ENCODE peak calls at places on chromosomes 6 and 20, in six cellular contexts. B is stomach, E is psoas muscle, G is fibroblast of lung, J is AG09309, N is natural killer cell. L is an unnamed sample.
A peak's percentile ranks its signal among the peaks of the same experiment; 100 is the strongest.

GRCh38 chr6:85580878-85581267 is 12.8 kb downstream of the SNX14 start:
- DNase-seq in B (peak; percentile 45), E (peak; percentile 80), G (peak; percentile 53), J (no peak), N (no peak), L (no peak)

GRCh38 chr6:816510-817084 is 123.7 kb upstream of the EXOC2 start:
- DNase-seq in B (no peak), E (no peak), G (no peak), J (no peak), N (no peak), L (peak; percentile 60)

GRCh38 chr6:1913572-1913971 is 303.9 kb downstream of the FOXC1 start:
- DNase-seq in B (no peak), E (no peak), G (no peak), J (no peak), N (no peak), L (no peak)

GRCh38 chr6:64334646-64335045 is 699.0 kb downstream of the PHF3 start:
- DNase-seq in B (no peak), E (no peak), G (peak; percentile 45), J (no peak), N (no peak), L (no peak)

GRCh38 chr6:137102851-137103492 is 58.2 kb upstream of the IL20RA start:
- DNase-seq in B (no peak), E (no peak), G (no peak), J (no peak), N (no peak), L (no peak)

GRCh38 chr20:37053230-37053950 is 42.4 kb downstream of the RBL1 start:
- DNase-seq in B (no peak), E (no peak), G (no peak), J (no peak), N (no peak), L (no peak)

GRCh38 chr6:70073637-70074036 is 207.3 kb downstream of the COL19A1 start:
- DNase-seq in B (no peak), E (no peak), G (no peak), J (no peak), N (no peak), L (no peak)

GRCh38 chr20:47126374-47126705 is 230.2 kb downstream of the ZMYND8 start:
- DNase-seq in B (no peak), E (no peak), G (no peak), J (no peak), N (no peak), L (no peak)

GRCh38 chr6:9502991-9503761 is 911.7 kb downstream of the TFAP2A start:
- DNase-seq in B (no peak), E (no peak), G (no peak), J (no peak), N (no peak), L (no peak)

GRCh38 chr6:170036916-170037315 is 254.0 kb downstream of the DLL1 start:
- DNase-seq in B (peak; percentile 10), E (no peak), G (no peak), J (no peak), N (no peak), L (no peak)

GRCh38 chr20:9112541-9113515 is 43.9 kb downstream of the PLCB4 start:
- DNase-seq in B (no peak), E (no peak), G (peak; percentile 71), J (no peak), N (no peak), L (no peak)

GRCh38 chr20:50242863-50243609 is 52.4 kb downstream of the CEBPB start:
- DNase-seq in B (peak; percentile 74), E (peak; percentile 48), G (no peak), J (no peak), N (no peak), L (no peak)

GRCh38 chr6:36916159-36916558 is 30.4 kb downstream of the C6orf89 start:
- DNase-seq in B (no peak), E (no peak), G (no peak), J (no peak), N (no peak), L (no peak)

GRCh38 chr6:110039364-110039995 is 61.4 kb downstream of the GPR6 start:
- DNase-seq in B (peak; percentile 92), E (peak; percentile 85), G (peak; percentile 91), J (peak; percentile 64), N (peak; percentile 79), L (peak; percentile 85)

GRCh38 chr20:61370841-61371303 is 118.8 kb downstream of the CDH4 start:
- DNase-seq in B (no peak), E (no peak), G (no peak), J (no peak), N (no peak), L (no peak)

GRCh38 chr20:53881362-53881761 is 189.0 kb downstream of the BCAS1 start:
- DNase-seq in B (no peak), E (no peak), G (no peak), J (no peak), N (no peak), L (no peak)

GRCh38 chr20:51331466-51331865 is 211.1 kb downstream of the NFATC2 start:
- DNase-seq in B (no peak), E (no peak), G (peak; percentile 70), J (peak; percentile 73), N (no peak), L (no peak)

GRCh38 chr20:53698321-53698978 is 104.8 kb upstream of the ZNF217 start:
- DNase-seq in B (no peak), E (no peak), G (no peak), J (no peak), N (no peak), L (no peak)

GRCh38 chr6:28597217-28597835 is 71.6 kb downstream of the GPX5 start:
- DNase-seq in B (no peak), E (no peak), G (peak; percentile 61), J (no peak), N (no peak), L (no peak)

GRCh38 chr20:63278661-63279060 is 6.0 kb downstream of the ARFGAP1 start:
- DNase-seq in B (no peak), E (no peak), G (no peak), J (no peak), N (no peak), L (no peak)

GRCh38 chr20:36542516-36543186 is 1.3 kb downstream of the MYL9 start:
- DNase-seq in B (no peak), E (peak; percentile 41), G (no peak), J (no peak), N (no peak), L (no peak)

GRCh38 chr6:130161627-130162404 is 60.9 kb downstream of the SAMD3 start:
- DNase-seq in B (no peak), E (no peak), G (peak; percentile 93), J (no peak), N (no peak), L (no peak)

GRCh38 chr20:33411711-33412483 is 10.6 kb upstream of the CDK5RAP1 start:
- DNase-seq in B (no peak), E (no peak), G (no peak), J (no peak), N (no peak), L (no peak)

GRCh38 chr20:33412484-33412838 is 11.1 kb upstream of the CDK5RAP1 start:
- DNase-seq in B (no peak), E (no peak), G (no peak), J (no peak), N (no peak), L (no peak)

GRCh38 chr20:33419140-33419974 is 18.0 kb upstream of the CDK5RAP1 start:
- DNase-seq in B (no peak), E (peak; percentile 92), G (no peak), J (no peak), N (no peak), L (no peak)

GRCh38 chr20:33418033-33418432 is 16.7 kb upstream of the CDK5RAP1 start:
- DNase-seq in B (no peak), E (no peak), G (no peak), J (no peak), N (no peak), L (no peak)

DNA sequence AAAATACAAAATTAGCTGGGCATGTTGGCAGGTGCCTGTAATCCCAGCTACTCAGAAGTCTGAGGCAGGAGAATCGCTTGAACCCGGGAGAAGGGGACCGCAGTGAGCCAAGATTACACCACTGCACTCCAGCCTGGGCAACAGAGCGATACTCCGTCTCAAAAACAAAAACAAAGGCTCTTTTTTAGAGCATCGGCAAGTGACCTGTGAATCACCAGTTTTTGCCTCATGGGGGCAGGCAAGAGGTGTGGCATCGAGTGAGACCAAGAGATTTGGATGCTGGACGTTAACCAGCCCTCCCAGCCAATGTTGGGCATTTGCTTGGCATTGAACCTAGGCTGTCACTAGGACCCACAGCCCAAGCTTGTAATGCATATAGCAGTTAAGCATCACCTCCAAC is 14.6 kb upstream of the CDK5RAP1 start:
- DNase-seq in B (peak; percentile 45), E (peak; percentile 74), G (peak; percentile 70), J (no peak), N (no peak), L (no peak)
- TF ChIP-seq CTCF in B (peak; percentile 21), E (peak; percentile 65), G (peak; percentile 72), J (peak; percentile 64), N (peak; percentile 15), L (no peak)

DNA sequence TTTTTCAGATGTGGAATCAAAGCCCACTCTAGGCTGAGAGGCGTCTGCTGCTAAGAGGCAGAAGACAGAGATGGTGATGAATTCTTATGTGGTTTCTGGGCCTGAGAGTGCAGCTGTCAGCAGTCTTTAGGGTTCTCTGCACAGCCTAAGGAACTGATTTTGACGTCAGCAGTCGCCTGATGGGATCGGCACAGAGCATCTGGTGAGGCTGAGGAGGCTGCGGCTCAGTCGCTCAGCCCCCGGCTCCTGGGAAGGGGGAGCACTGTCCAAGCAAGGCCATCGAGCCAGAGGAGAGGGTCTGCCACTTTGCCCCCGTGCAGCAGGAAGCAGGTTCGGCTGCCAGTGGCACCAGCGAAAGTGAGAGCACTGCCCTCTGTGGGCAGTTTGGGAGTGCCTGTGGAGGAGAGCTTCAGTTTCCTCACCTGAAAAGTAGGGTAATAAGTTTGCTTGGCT is 92.5 kb downstream of the TCP11 start:
- DNase-seq in B (no peak), E (peak; percentile 67), G (peak; percentile 95), J (no peak), N (no peak), L (peak; percentile 78)
- TF ChIP-seq CTCF in B (no peak), E (no peak), G (peak; percentile 41), J (peak; percentile 46), N (no peak), L (peak; percentile 56)

GRCh38 chr6:51930602-51931001 is 156.8 kb downstream of the PKHD1 start:
- DNase-seq in B (no peak), E (no peak), G (no peak), J (no peak), N (no peak), L (no peak)
- TF ChIP-seq CTCF in B (no peak), E (no peak), G (no peak), J (no peak), N (no peak), L (no peak)

DNA sequence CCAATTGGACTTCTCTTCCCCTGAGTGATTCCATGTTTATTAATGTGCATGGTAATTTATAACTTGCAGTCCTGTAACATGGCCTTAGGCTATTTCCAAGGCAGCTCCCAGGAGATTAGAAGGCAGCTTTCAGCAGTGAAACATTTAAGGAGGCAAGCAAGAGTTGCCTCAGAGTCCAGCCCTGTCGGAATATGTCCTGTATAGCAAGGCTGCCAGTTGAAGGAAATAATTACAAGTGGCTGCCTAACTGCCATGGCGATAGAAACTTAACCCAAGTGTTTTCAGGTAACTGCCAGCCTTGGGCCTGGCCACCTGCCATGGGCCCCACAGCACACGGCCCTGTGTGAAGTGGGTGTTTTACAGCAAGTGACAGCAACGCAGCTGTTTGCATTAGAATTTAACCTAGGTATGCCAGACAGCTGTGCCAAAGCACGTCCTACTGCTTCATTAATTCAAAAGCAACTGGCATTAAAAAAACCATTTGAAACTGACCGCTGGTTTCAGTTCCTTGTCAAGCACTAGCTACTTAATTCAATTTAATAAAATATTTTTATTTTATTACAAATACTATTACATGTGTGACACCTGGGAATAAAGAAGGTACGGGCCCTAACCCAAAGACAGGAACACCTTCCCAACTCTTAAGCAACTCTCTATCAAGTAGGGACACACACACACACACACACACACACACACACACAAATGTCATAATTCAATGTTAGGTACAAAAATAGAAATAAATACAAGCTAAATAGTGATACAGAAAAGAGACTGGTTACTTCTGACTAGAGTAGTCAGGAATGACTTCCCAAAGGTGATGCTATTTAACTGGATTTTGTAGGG is 151.8 kb upstream of the HEY2 start:
- DNase-seq in B (no peak), E (peak; percentile 64), G (no peak), J (no peak), N (no peak), L (no peak)
- TF ChIP-seq CTCF in B (no peak), E (no peak), G (no peak), J (no peak), N (no peak), L (no peak)

L was measured in CD14-positive monocyte.